ENCODE peak calls at places on chromosomes 2 and 18, in four cellular contexts. M is effector CD4-positive, alpha-beta T cell; S is NT2/D1; L is activated gamma-delta T cell treated with anti-CD3 and anti-CD28 coated beads, Interleukin-2, amount 50 U/mL, for 16 hours. A is an unnamed sample.

GRCh38 chr2:47373747-47374146 is 29.2 kb upstream of the MSH2 start:
- DNase-seq in M (no peak), S (peak), L (no peak), A (no peak)

GRCh38 chr2:189660803-189661147 is 484 bp upstream of the ASNSD1 start:
- DNase-seq in M (no peak), S (no peak), L (no peak), A (no peak)

GRCh38 chr2:20573611-20574422 is 77.1 kb downstream of the HS1BP3 start:
- DNase-seq in M (no peak), S (no peak), L (no peak), A (no peak)

GRCh38 chr2:50207881-50208280 is 824.1 kb downstream of the NRXN1 start:
- DNase-seq in M (no peak), S (no peak), L (no peak), A (no peak)

GRCh38 chr2:163733301-163733938 is 2.4 kb downstream of the FIGN start:
- DNase-seq in M (no peak), S (no peak), L (no peak), A (no peak)

GRCh38 chr2:191626497-191627151 is 51.3 kb upstream of the NABP1 start:
- DNase-seq in M (no peak), S (no peak), L (no peak), A (no peak)

GRCh38 chr2:165454905-165455304 is 14.6 kb upstream of the CSRNP3 start:
- DNase-seq in M (no peak), S (no peak), L (no peak), A (no peak)

GRCh38 chr2:168422584-168422983 is 33.5 kb upstream of the CERS6 start:
- DNase-seq in M (no peak), S (no peak), L (no peak), A (no peak)

GRCh38 chr18:49690307-49690706 is 123.0 kb downstream of the ACAA2 start:
- DNase-seq in M (no peak), S (no peak), L (no peak), A (no peak)